ENCODE peak calls at places on chromosomes 6 and 20, in seven cellular contexts. B is K562, W is SK-N-SH, M is HCT116, F is H1, L is HepG2, V is GM12878. R is an unnamed sample.
A peak's percentile ranks its signal among the peaks of the same experiment; 100 is the strongest.

GRCh38 chr20:41133709-41134361 is 3.5 kb upstream of the PLCG1 start:
- DNase-seq in B (peak; percentile 67), W (no peak), M (no peak), F (no peak), L (no peak), V (peak; percentile 94), R (no peak)

GRCh38 chr20:61748376-61748775 is 317.3 kb downstream of the TAF4 start:
- DNase-seq in B (no peak), W (no peak), M (no peak), F (no peak), L (no peak), V (no peak), R (no peak)

GRCh38 chr20:53918949-53919361 is 151.4 kb downstream of the BCAS1 start:
- DNase-seq in B (peak; percentile 67), W (peak; percentile 52), M (no peak), F (peak; percentile 72), L (no peak), V (no peak), R (no peak)

GRCh38 chr6:127879685-127880084 is 21.2 kb downstream of the THEMIS start:
- DNase-seq in B (no peak), W (no peak), M (no peak), F (peak; percentile 63), L (no peak), V (no peak), R (no peak)

GRCh38 chr6:159655409-159655988 is 37.5 kb downstream of the SOD2 start:
- DNase-seq in B (no peak), W (no peak), M (no peak), F (no peak), L (no peak), V (no peak), R (no peak)

GRCh38 chr6:129370268-129370916 is 339.6 kb downstream of the ARHGAP18 start:
- DNase-seq in B (peak; percentile 9), W (peak; percentile 24), M (peak; percentile 45), F (peak; percentile 5), L (peak; percentile 32), V (no peak), R (no peak)

GRCh38 chr6:101490857-101491256 is 97.3 kb downstream of the GRIK2 start:
- DNase-seq in B (no peak), W (no peak), M (no peak), F (no peak), L (no peak), V (no peak), R (no peak)

GRCh38 chr20:12180107-12180661 is 262.5 kb downstream of the BTBD3 start:
- DNase-seq in B (no peak), W (peak; percentile 1), M (no peak), F (no peak), L (no peak), V (no peak), R (no peak)

GRCh38 chr20:43726811-43727338 is at the start of gene GTSF1L:
- DNase-seq in B (no peak), W (no peak), M (no peak), F (no peak), L (no peak), V (no peak), R (no peak)

GRCh38 chr20:22404609-22405170 is 179.7 kb downstream of the FOXA2 start:
- DNase-seq in B (no peak), W (no peak), M (no peak), F (no peak), L (no peak), V (no peak), R (no peak)
- TF ChIP-seq JUND in B (no peak), W (no peak), M (no peak), F (no peak), L (peak; percentile 29), V (no peak), R (no peak)

DNA sequence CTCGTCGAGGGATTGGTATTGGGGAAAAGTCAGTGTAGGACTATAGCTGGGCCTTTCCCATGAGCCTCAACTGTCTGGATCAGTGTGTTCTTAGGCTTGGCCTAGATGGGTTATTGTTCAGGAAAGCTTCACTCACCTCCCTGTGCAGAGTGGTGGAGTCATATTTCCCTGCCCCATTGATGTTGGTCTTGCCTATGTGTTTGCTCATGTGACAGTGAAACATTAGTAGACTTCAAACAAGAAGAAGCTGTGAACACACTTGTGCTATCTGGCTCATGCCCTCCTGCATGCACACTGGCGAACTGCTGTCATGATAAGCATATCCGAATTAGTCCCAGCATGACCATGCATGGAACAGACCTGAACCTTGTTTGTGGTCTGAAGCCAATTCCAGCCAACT is 171.1 kb downstream of the DHX35 start:
- DNase-seq in B (no peak), W (no peak), M (no peak), F (no peak), L (no peak), V (no peak), R (no peak)
- TF ChIP-seq JUND in B (no peak), W (no peak), M (no peak), F (no peak), L (no peak), V (no peak), R (no peak)

GRCh38 chr6:63476302-63476701 is 96.0 kb upstream of the LOC128125822 start:
- DNase-seq in B (no peak), W (no peak), M (no peak), F (no peak), L (peak; percentile 60), V (no peak), R (no peak)

GRCh38 chr6:63478751-63479150 is 93.5 kb upstream of the LOC128125822 start:
- DNase-seq in B (no peak), W (no peak), M (no peak), F (no peak), L (no peak), V (no peak), R (no peak)

GRCh38 chr6:63471654-63472053 is 100.6 kb upstream of the LOC128125822 start:
- DNase-seq in B (no peak), W (no peak), M (no peak), F (no peak), L (no peak), V (no peak), R (no peak)

GRCh38 chr6:63477422-63478040 is 94.7 kb upstream of the LOC128125822 start:
- DNase-seq in B (no peak), W (no peak), M (no peak), F (no peak), L (peak; percentile 45), V (no peak), R (no peak)

DNA sequence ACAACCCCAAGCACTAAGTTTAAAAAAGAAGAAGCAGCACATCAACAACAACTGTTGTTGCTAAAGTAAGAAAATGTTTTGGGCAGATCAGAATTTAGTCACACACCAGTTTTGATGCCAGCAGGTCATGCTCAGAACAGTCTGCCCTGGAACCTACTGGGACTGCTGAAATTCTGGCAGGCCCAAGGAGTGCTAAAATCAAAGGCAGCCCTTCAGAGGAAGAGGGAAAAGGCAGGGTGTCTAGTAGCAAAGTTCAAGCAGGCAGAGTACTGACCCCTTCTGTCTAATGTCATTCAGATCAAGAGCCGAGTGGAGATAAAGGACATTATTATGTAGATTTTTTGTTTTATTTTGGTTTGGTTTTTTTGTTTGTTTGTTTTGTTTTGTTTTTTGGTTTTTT is 96.6 kb upstream of the LOC128125822 start:
- DNase-seq in B (no peak), W (no peak), M (no peak), F (no peak), L (peak; percentile 16), V (no peak), R (no peak)
- TF ChIP-seq JUND in B (no peak), W (no peak), M (no peak), F (no peak), L (no peak), V (no peak), R (no peak)

DNA sequence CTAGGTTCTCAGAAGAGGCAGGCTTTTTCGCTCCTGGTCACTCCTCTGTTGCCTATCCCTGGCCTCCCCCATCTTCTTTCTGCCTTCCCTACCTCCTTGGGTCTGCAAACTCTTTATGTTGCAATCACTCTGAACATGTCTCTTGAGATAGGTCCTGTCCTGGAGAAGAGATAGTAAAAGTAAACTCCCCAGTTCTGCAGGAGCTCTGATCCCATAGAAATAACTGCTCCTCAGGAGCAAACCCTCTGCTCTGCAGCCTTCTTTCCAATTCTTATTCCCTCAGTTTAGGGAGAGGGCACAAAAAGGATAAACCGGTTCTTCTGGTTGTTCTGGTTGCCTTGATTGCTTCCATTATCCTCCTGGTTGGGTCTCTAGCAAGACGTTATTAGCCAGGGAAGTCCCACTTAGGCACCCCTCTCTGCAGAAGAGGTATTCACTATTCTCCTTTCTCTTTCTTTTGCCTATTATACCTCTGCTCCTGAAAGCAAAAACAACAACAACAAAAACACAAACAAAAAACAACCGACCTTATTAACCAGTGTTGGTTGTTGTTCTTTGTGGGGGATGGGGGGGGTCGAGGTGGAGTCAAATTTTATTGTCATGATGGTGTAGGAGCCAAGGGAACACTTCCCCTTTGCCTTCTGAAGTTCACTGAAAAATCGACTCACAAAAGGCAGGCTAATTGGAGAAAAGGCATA is 973 bp downstream of the TRIM38 start:
- DNase-seq in B (peak; percentile 54), W (no peak), M (no peak), F (peak; percentile 31), L (no peak), V (no peak), R (no peak)
- TF ChIP-seq JUND in B (no peak), W (no peak), M (no peak), F (no peak), L (no peak), V (no peak), R (no peak)

GRCh38 chr6:25703005-25703404 is 51.0 kb downstream of the SCGN start:
- DNase-seq in B (no peak), W (no peak), M (no peak), F (no peak), L (peak; percentile 66), V (no peak), R (peak; percentile 82)
- TF ChIP-seq JUND in B (no peak), W (no peak), M (no peak), F (no peak), L (no peak), V (no peak), R (no peak)